ENCODE peak calls at places on chromosome 19, in five cellular contexts. One of them, this sample, is unnamed.

GRCh38 chr19:5808120-5808816 is 3.4 kb downstream of the NRTN start:
- DNase-seq in tibial artery: no peak
- DNase-seq in T-cell: no peak
- DNase-seq in endodermal cell: no peak
- DNase-seq in PC-3: no peak
- DNase-seq in this sample: no peak

GRCh38 chr19:1264801-1265610 is 4.1 kb upstream of the CIRBP start:
- DNase-seq in tibial artery: peak; percentile 80
- DNase-seq in T-cell: no peak
- DNase-seq in endodermal cell: peak; percentile 94
- DNase-seq in PC-3: peak; percentile 90
- DNase-seq in this sample: no peak

GRCh38 chr19:4844348-4845179 is 13.1 kb upstream of the TICAM1 start:
- DNase-seq in tibial artery: no peak
- DNase-seq in T-cell: no peak
- DNase-seq in endodermal cell: no peak
- DNase-seq in PC-3: no peak
- DNase-seq in this sample: no peak

GRCh38 chr19:1408300-1409203 is 1.2 kb downstream of the DAZAP1 start:
- DNase-seq in tibial artery: peak; percentile 49
- DNase-seq in T-cell: peak; percentile 57
- DNase-seq in endodermal cell: peak; percentile 72
- DNase-seq in PC-3: peak; percentile 22
- DNase-seq in this sample: peak; percentile 48

GRCh38 chr19:15456871-15457700 is 7.3 kb downstream of the RASAL3 start:
- DNase-seq in tibial artery: no peak
- DNase-seq in T-cell: no peak
- DNase-seq in endodermal cell: peak; percentile 98
- DNase-seq in PC-3: peak; percentile 61
- DNase-seq in this sample: no peak

GRCh38 chr19:58439576-58440554 is at the start of gene ZNF132:
- DNase-seq in tibial artery: peak; percentile 99
- DNase-seq in T-cell: peak; percentile 97
- DNase-seq in endodermal cell: peak; percentile 67
- DNase-seq in PC-3: no peak
- DNase-seq in this sample: peak; percentile 92

GRCh38 chr19:10294368-10294697 is 4.6 kb downstream of the ICAM5 start:
- DNase-seq in tibial artery: no peak
- DNase-seq in T-cell: no peak
- DNase-seq in endodermal cell: peak; percentile 88
- DNase-seq in PC-3: no peak
- DNase-seq in this sample: no peak

GRCh38 chr19:51059715-51060114 is 5.2 kb downstream of the KLK13 start:
- DNase-seq in tibial artery: no peak
- DNase-seq in T-cell: no peak
- DNase-seq in endodermal cell: no peak
- DNase-seq in PC-3: no peak
- DNase-seq in this sample: no peak

GRCh38 chr19:11905928-11906327 is 18.3 kb downstream of the ZNF69 start:
- DNase-seq in tibial artery: no peak
- DNase-seq in T-cell: no peak
- DNase-seq in endodermal cell: no peak
- DNase-seq in PC-3: no peak
- DNase-seq in this sample: no peak

GRCh38 chr19:51948979-51949378 is 21.7 kb downstream of the ZNF613 start:
- DNase-seq in tibial artery: peak; percentile 34
- DNase-seq in T-cell: no peak
- DNase-seq in endodermal cell: no peak
- DNase-seq in PC-3: no peak
- DNase-seq in this sample: no peak

GRCh38 chr19:49560358-49560900 is 19.9 kb downstream of the NOSIP start:
- DNase-seq in tibial artery: peak; percentile 46
- DNase-seq in T-cell: peak; percentile 35
- DNase-seq in endodermal cell: no peak
- DNase-seq in PC-3: no peak
- DNase-seq in this sample: no peak

GRCh38 chr19:55257461-55258411 is 1.1 kb downstream of the PPP6R1 start:
- DNase-seq in tibial artery: no peak
- DNase-seq in T-cell: no peak
- DNase-seq in endodermal cell: peak; percentile 68
- DNase-seq in PC-3: peak; percentile 71
- DNase-seq in this sample: no peak

GRCh38 chr19:5360003-5360820 is 19.6 kb upstream of the PTPRS start:
- DNase-seq in tibial artery: no peak
- DNase-seq in T-cell: no peak
- DNase-seq in endodermal cell: no peak
- DNase-seq in PC-3: peak; percentile 92
- DNase-seq in this sample: no peak

GRCh38 chr19:2631213-2631821 is 71.2 kb downstream of the GNG7 start:
- DNase-seq in tibial artery: no peak
- DNase-seq in T-cell: no peak
- DNase-seq in endodermal cell: no peak
- DNase-seq in PC-3: peak; percentile 31
- DNase-seq in this sample: no peak

GRCh38 chr19:31387662-31388175 is 38.5 kb upstream of the TSHZ3 start:
- DNase-seq in tibial artery: no peak
- DNase-seq in T-cell: no peak
- DNase-seq in endodermal cell: no peak
- DNase-seq in PC-3: no peak
- DNase-seq in this sample: no peak

GRCh38 chr19:17996826-17997316 is 11.1 kb upstream of the ARRDC2 start:
- DNase-seq in tibial artery: peak; percentile 84
- DNase-seq in T-cell: peak; percentile 68
- DNase-seq in endodermal cell: peak; percentile 96
- DNase-seq in PC-3: peak; percentile 90
- DNase-seq in this sample: peak; percentile 82

GRCh38 chr19:56162258-56162657 is 13.6 kb upstream of the GALP start:
- DNase-seq in tibial artery: no peak
- DNase-seq in T-cell: no peak
- DNase-seq in endodermal cell: no peak
- DNase-seq in PC-3: peak; percentile 15
- DNase-seq in this sample: no peak